ENCODE peak calls at places on chromosomes 7 and 10, in eight cellular contexts. One of them, this sample, is unnamed. For H3K27me3, the result is how much of the 10 kb centered on the place peaks cover.

GRCh38 chr10:31340343-31340742 is 21.3 kb downstream of the ZEB1 start:
- DNase-seq in IMR-90: no peak
- DNase-seq in neural progenitor cell: no peak
- DNase-seq in tibial artery: no peak
- DNase-seq in AG04450: no peak
- DNase-seq in brain microvascular endothelial cell: no peak
- DNase-seq in Panc1: no peak
- DNase-seq in PC-3: no peak
- DNase-seq in this sample: no peak

GRCh38 chr10:51960494-51960895 is 261.1 kb upstream of the CSTF2T start:
- DNase-seq in IMR-90: peak
- DNase-seq in neural progenitor cell: peak
- DNase-seq in tibial artery: no peak
- DNase-seq in AG04450: peak
- DNase-seq in brain microvascular endothelial cell: peak
- DNase-seq in Panc1: peak
- DNase-seq in PC-3: peak
- DNase-seq in this sample: peak

GRCh38 chr7:132830941-132831340 is 250.9 kb downstream of the CHCHD3 start:
- DNase-seq in IMR-90: no peak
- DNase-seq in neural progenitor cell: no peak
- DNase-seq in tibial artery: no peak
- DNase-seq in AG04450: no peak
- DNase-seq in brain microvascular endothelial cell: no peak
- DNase-seq in Panc1: no peak
- DNase-seq in PC-3: peak
- DNase-seq in this sample: no peak

GRCh38 chr10:28202941-28203352 is 99.9 kb downstream of the MPP7 start:
- DNase-seq in IMR-90: no peak
- DNase-seq in neural progenitor cell: no peak
- DNase-seq in tibial artery: peak
- DNase-seq in AG04450: no peak
- DNase-seq in brain microvascular endothelial cell: no peak
- DNase-seq in Panc1: no peak
- DNase-seq in PC-3: peak
- DNase-seq in this sample: peak

GRCh38 chr10:102815790-102816549 is 21.2 kb downstream of the CYP17A1 start:
- DNase-seq in IMR-90: peak
- DNase-seq in neural progenitor cell: no peak
- DNase-seq in tibial artery: peak
- DNase-seq in AG04450: peak
- DNase-seq in brain microvascular endothelial cell: peak
- DNase-seq in Panc1: no peak
- DNase-seq in PC-3: no peak
- DNase-seq in this sample: peak

GRCh38 chr7:123709525-123709924 is 39.3 kb downstream of the WASL start:
- DNase-seq in IMR-90: peak
- DNase-seq in neural progenitor cell: no peak
- DNase-seq in tibial artery: no peak
- DNase-seq in AG04450: no peak
- DNase-seq in brain microvascular endothelial cell: no peak
- DNase-seq in Panc1: no peak
- DNase-seq in PC-3: no peak
- DNase-seq in this sample: no peak

GRCh38 chr7:27386581-27386980 is 144.0 kb downstream of the EVX1 start:
- DNase-seq in IMR-90: no peak
- DNase-seq in neural progenitor cell: no peak
- DNase-seq in tibial artery: no peak
- DNase-seq in AG04450: no peak
- DNase-seq in brain microvascular endothelial cell: no peak
- DNase-seq in Panc1: no peak
- DNase-seq in PC-3: no peak
- DNase-seq in this sample: no peak

GRCh38 chr10:22329150-22329549 is 8.3 kb downstream of the BMI1 start:
- DNase-seq in IMR-90: no peak
- DNase-seq in neural progenitor cell: no peak
- DNase-seq in tibial artery: no peak
- DNase-seq in AG04450: no peak
- DNase-seq in brain microvascular endothelial cell: no peak
- DNase-seq in Panc1: no peak
- DNase-seq in PC-3: no peak
- DNase-seq in this sample: no peak

GRCh38 chr7:79245623-79246249 is 207.7 kb downstream of the MAGI2 start:
- DNase-seq in IMR-90: no peak
- DNase-seq in neural progenitor cell: peak
- DNase-seq in tibial artery: no peak
- DNase-seq in AG04450: no peak
- DNase-seq in brain microvascular endothelial cell: no peak
- DNase-seq in Panc1: no peak
- DNase-seq in PC-3: peak
- DNase-seq in this sample: no peak

GRCh38 chr7:116522247-116522646 is 2.6 kb upstream of the CAV1 start:
- DNase-seq in IMR-90: peak
- DNase-seq in neural progenitor cell: no peak
- DNase-seq in tibial artery: no peak
- DNase-seq in AG04450: no peak
- DNase-seq in brain microvascular endothelial cell: peak
- DNase-seq in Panc1: peak
- DNase-seq in PC-3: peak
- DNase-seq in this sample: peak

GRCh38 chr7:154480817-154481216 is 428.6 kb downstream of the DPP6 start:
- DNase-seq in IMR-90: no peak
- DNase-seq in neural progenitor cell: no peak
- DNase-seq in tibial artery: no peak
- DNase-seq in AG04450: no peak
- DNase-seq in brain microvascular endothelial cell: no peak
- DNase-seq in Panc1: no peak
- DNase-seq in PC-3: no peak
- DNase-seq in this sample: no peak

GRCh38 chr10:73894245-73894971 is 16.5 kb upstream of the PLAU start:
- DNase-seq in IMR-90: peak
- DNase-seq in neural progenitor cell: no peak
- DNase-seq in tibial artery: no peak
- DNase-seq in AG04450: no peak
- DNase-seq in brain microvascular endothelial cell: peak
- DNase-seq in Panc1: no peak
- DNase-seq in PC-3: peak
- DNase-seq in this sample: no peak

GRCh38 chr7:134893920-134894319 is 92.4 kb upstream of the AGBL3 start:
- DNase-seq in IMR-90: no peak
- DNase-seq in neural progenitor cell: no peak
- DNase-seq in tibial artery: no peak
- DNase-seq in AG04450: no peak
- DNase-seq in brain microvascular endothelial cell: no peak
- DNase-seq in Panc1: no peak
- DNase-seq in PC-3: no peak
- DNase-seq in this sample: no peak

GRCh38 chr7:134892002-134892693 is 94.2 kb upstream of the AGBL3 start:
- DNase-seq in IMR-90: peak
- DNase-seq in neural progenitor cell: peak
- DNase-seq in tibial artery: no peak
- DNase-seq in AG04450: peak
- DNase-seq in brain microvascular endothelial cell: no peak
- DNase-seq in Panc1: no peak
- DNase-seq in PC-3: no peak
- DNase-seq in this sample: no peak

GRCh38 chr7:134891262-134892001 is 94.9 kb upstream of the AGBL3 start:
- DNase-seq in IMR-90: peak
- DNase-seq in neural progenitor cell: peak
- DNase-seq in tibial artery: peak
- DNase-seq in AG04450: peak
- DNase-seq in brain microvascular endothelial cell: peak
- DNase-seq in Panc1: peak
- DNase-seq in PC-3: peak
- DNase-seq in this sample: peak

GRCh38 chr7:134894928-134895327 is 91.4 kb upstream of the AGBL3 start:
- DNase-seq in IMR-90: no peak
- DNase-seq in neural progenitor cell: no peak
- DNase-seq in tibial artery: no peak
- DNase-seq in AG04450: no peak
- DNase-seq in brain microvascular endothelial cell: no peak
- DNase-seq in Panc1: no peak
- DNase-seq in PC-3: no peak
- DNase-seq in this sample: no peak

GRCh38 chr7:134892963-134893362 is 93.3 kb upstream of the AGBL3 start:
- DNase-seq in IMR-90: no peak
- DNase-seq in neural progenitor cell: no peak
- DNase-seq in tibial artery: no peak
- DNase-seq in AG04450: no peak
- DNase-seq in brain microvascular endothelial cell: no peak
- DNase-seq in Panc1: no peak
- DNase-seq in PC-3: no peak
- DNase-seq in this sample: no peak
- H3K4me3 ChIP-seq in IMR-90: peak
- H3K4me3 ChIP-seq in neural progenitor cell: peak
- H3K4me3 ChIP-seq in tibial artery: peak
- H3K4me3 ChIP-seq in AG04450: peak
- H3K4me3 ChIP-seq in brain microvascular endothelial cell: peak
- H3K4me3 ChIP-seq in Panc1: no peak
- H3K4me3 ChIP-seq in PC-3: peak
- H3K4me3 ChIP-seq in this sample: peak

GRCh38 chr10:100814751-100815474 is 69.5 kb downstream of the PAX2 start:
- DNase-seq in IMR-90: no peak
- DNase-seq in neural progenitor cell: no peak
- DNase-seq in tibial artery: no peak
- DNase-seq in AG04450: no peak
- DNase-seq in brain microvascular endothelial cell: no peak
- DNase-seq in Panc1: no peak
- DNase-seq in PC-3: no peak
- DNase-seq in this sample: no peak

GRCh38 chr10:100816671-100817070 is 71.3 kb downstream of the PAX2 start:
- DNase-seq in IMR-90: no peak
- DNase-seq in neural progenitor cell: peak
- DNase-seq in tibial artery: no peak
- DNase-seq in AG04450: no peak
- DNase-seq in brain microvascular endothelial cell: no peak
- DNase-seq in Panc1: no peak
- DNase-seq in PC-3: no peak
- DNase-seq in this sample: no peak

GRCh38 chr10:100823194-100823593 is 77.8 kb downstream of the PAX2 start:
- DNase-seq in IMR-90: no peak
- DNase-seq in neural progenitor cell: no peak
- DNase-seq in tibial artery: no peak
- DNase-seq in AG04450: no peak
- DNase-seq in brain microvascular endothelial cell: no peak
- DNase-seq in Panc1: no peak
- DNase-seq in PC-3: peak
- DNase-seq in this sample: no peak

GRCh38 chr10:100817268-100817839 is 72.0 kb downstream of the PAX2 start:
- DNase-seq in IMR-90: no peak
- DNase-seq in neural progenitor cell: peak
- DNase-seq in tibial artery: no peak
- DNase-seq in AG04450: no peak
- DNase-seq in brain microvascular endothelial cell: no peak
- DNase-seq in Panc1: no peak
- DNase-seq in PC-3: no peak
- DNase-seq in this sample: no peak

DNA sequence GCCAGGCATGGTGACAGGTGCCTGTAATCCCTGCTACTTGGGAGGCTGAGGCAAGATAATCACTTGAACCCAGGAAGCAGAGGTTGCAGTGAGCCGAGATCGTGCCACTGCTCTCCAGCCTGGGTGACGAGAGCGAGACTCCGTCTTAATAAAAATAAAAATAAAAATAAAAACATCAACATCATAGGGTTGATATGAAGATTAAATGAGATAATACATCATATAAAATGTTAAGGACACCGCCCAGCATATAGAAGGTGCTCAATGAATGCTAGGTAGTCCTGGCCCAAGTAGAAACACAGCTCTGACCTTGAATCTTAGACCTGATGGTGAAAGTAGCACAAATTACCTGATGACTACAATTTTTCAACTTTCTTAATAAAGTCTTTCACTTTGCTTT is 74.0 kb downstream of the PAX2 start:
- DNase-seq in IMR-90: no peak
- DNase-seq in neural progenitor cell: no peak
- DNase-seq in tibial artery: no peak
- DNase-seq in AG04450: no peak
- DNase-seq in brain microvascular endothelial cell: no peak
- DNase-seq in Panc1: no peak
- DNase-seq in PC-3: no peak
- DNase-seq in this sample: no peak
- H3K27me3 ChIP-seq in IMR-90: half or more
- H3K27me3 ChIP-seq in neural progenitor cell: half or more
- H3K27me3 ChIP-seq in tibial artery: under half
- H3K27me3 ChIP-seq in AG04450: half or more
- H3K27me3 ChIP-seq in brain microvascular endothelial cell: under half
- H3K27me3 ChIP-seq in Panc1: under half
- H3K27me3 ChIP-seq in PC-3: half or more
- H3K27me3 ChIP-seq in this sample: under half

GRCh38 chr10:110597476-110597875 is 30.0 kb downstream of the SMC3 start:
- DNase-seq in IMR-90: no peak
- DNase-seq in neural progenitor cell: no peak
- DNase-seq in tibial artery: no peak
- DNase-seq in AG04450: no peak
- DNase-seq in brain microvascular endothelial cell: no peak
- DNase-seq in Panc1: no peak
- DNase-seq in PC-3: no peak
- DNase-seq in this sample: no peak

GRCh38 chr10:110600487-110601101 is 33.1 kb downstream of the SMC3 start:
- DNase-seq in IMR-90: peak
- DNase-seq in neural progenitor cell: peak
- DNase-seq in tibial artery: no peak
- DNase-seq in AG04450: peak
- DNase-seq in brain microvascular endothelial cell: peak
- DNase-seq in Panc1: peak
- DNase-seq in PC-3: peak
- DNase-seq in this sample: no peak
- TF ChIP-seq CTCF in IMR-90: peak
- TF ChIP-seq CTCF in neural progenitor cell: peak
- TF ChIP-seq CTCF in tibial artery: no peak
- TF ChIP-seq CTCF in AG04450: peak
- TF ChIP-seq CTCF in brain microvascular endothelial cell: peak
- TF ChIP-seq CTCF in Panc1: peak
- TF ChIP-seq CTCF in PC-3: peak
- TF ChIP-seq CTCF in this sample: peak

GRCh38 chr7:42096681-42097637 is 140.1 kb downstream of the GLI3 start:
- DNase-seq in IMR-90: peak
- DNase-seq in neural progenitor cell: no peak
- DNase-seq in tibial artery: peak
- DNase-seq in AG04450: no peak
- DNase-seq in brain microvascular endothelial cell: no peak
- DNase-seq in Panc1: no peak
- DNase-seq in PC-3: no peak
- DNase-seq in this sample: no peak
- H3K4me3 ChIP-seq in IMR-90: no peak
- H3K4me3 ChIP-seq in neural progenitor cell: no peak
- H3K4me3 ChIP-seq in tibial artery: no peak
- H3K4me3 ChIP-seq in AG04450: no peak
- H3K4me3 ChIP-seq in brain microvascular endothelial cell: no peak
- H3K4me3 ChIP-seq in Panc1: no peak
- H3K4me3 ChIP-seq in PC-3: no peak
- H3K4me3 ChIP-seq in this sample: no peak

GRCh38 chr7:141519623-141520022 is 31.6 kb upstream of the AGK start:
- DNase-seq in IMR-90: no peak
- DNase-seq in neural progenitor cell: no peak
- DNase-seq in tibial artery: no peak
- DNase-seq in AG04450: no peak
- DNase-seq in brain microvascular endothelial cell: no peak
- DNase-seq in Panc1: no peak
- DNase-seq in PC-3: no peak
- DNase-seq in this sample: no peak
- H3K27me3 ChIP-seq in IMR-90: under half
- H3K27me3 ChIP-seq in neural progenitor cell: under half
- H3K27me3 ChIP-seq in tibial artery: under half
- H3K27me3 ChIP-seq in AG04450: under half
- H3K27me3 ChIP-seq in brain microvascular endothelial cell: under half
- H3K27me3 ChIP-seq in Panc1: under half
- H3K27me3 ChIP-seq in PC-3: half or more
- H3K27me3 ChIP-seq in this sample: under half

This sample was measured in BJ.